ENCODE peak calls at places on chromosomes 4 and X, in six cellular contexts. One of them, this sample, is unnamed. For H3K4me1 and H3K9me3, the result is how much of the 10 kb centered on the place peaks cover.

GRCh38 chr4:113397114-113397701 is 347.8 kb downstream of the ANK2 start:
- DNase-seq in adipocyte: peak
- DNase-seq in ovary: peak
- DNase-seq in naive thymus-derived CD4-positive, alpha-beta T cell: no peak
- DNase-seq in PC-3: no peak
- DNase-seq in lung: no peak
- DNase-seq in this sample: no peak

GRCh38 chrX:12896935-12897334 is 9.5 kb upstream of the TLR8 start:
- DNase-seq in adipocyte: no peak
- DNase-seq in ovary: no peak
- DNase-seq in naive thymus-derived CD4-positive, alpha-beta T cell: no peak
- DNase-seq in PC-3: no peak
- DNase-seq in lung: no peak
- DNase-seq in this sample: no peak

GRCh38 chr4:172691552-172691951 is 477.1 kb upstream of the GALNT7 start:
- DNase-seq in adipocyte: no peak
- DNase-seq in ovary: no peak
- DNase-seq in naive thymus-derived CD4-positive, alpha-beta T cell: no peak
- DNase-seq in PC-3: no peak
- DNase-seq in lung: no peak
- DNase-seq in this sample: no peak

GRCh38 chr4:163556169-163556568 is 61.7 kb downstream of the TMA16 start:
- DNase-seq in adipocyte: no peak
- DNase-seq in ovary: no peak
- DNase-seq in naive thymus-derived CD4-positive, alpha-beta T cell: no peak
- DNase-seq in PC-3: peak
- DNase-seq in lung: no peak
- DNase-seq in this sample: peak

GRCh38 chrX:13131511-13132137 is 87.2 kb upstream of the FAM9C start:
- DNase-seq in adipocyte: no peak
- DNase-seq in ovary: no peak
- DNase-seq in naive thymus-derived CD4-positive, alpha-beta T cell: no peak
- DNase-seq in PC-3: no peak
- DNase-seq in lung: no peak
- DNase-seq in this sample: peak

GRCh38 chr4:15675363-15675762 is 6.3 kb upstream of the FAM200B start:
- DNase-seq in adipocyte: no peak
- DNase-seq in ovary: no peak
- DNase-seq in naive thymus-derived CD4-positive, alpha-beta T cell: no peak
- DNase-seq in PC-3: no peak
- DNase-seq in lung: no peak
- DNase-seq in this sample: no peak

GRCh38 chrX:31889028-31889427 is 817.2 kb upstream of the FTHL17 start:
- DNase-seq in adipocyte: no peak
- DNase-seq in ovary: no peak
- DNase-seq in naive thymus-derived CD4-positive, alpha-beta T cell: no peak
- DNase-seq in PC-3: no peak
- DNase-seq in lung: no peak
- DNase-seq in this sample: no peak

GRCh38 chr4:19809989-19810388 is 441.7 kb upstream of the SLIT2 start:
- DNase-seq in adipocyte: no peak
- DNase-seq in ovary: no peak
- DNase-seq in naive thymus-derived CD4-positive, alpha-beta T cell: no peak
- DNase-seq in PC-3: peak
- DNase-seq in lung: no peak
- DNase-seq in this sample: no peak

GRCh38 chr4:105765690-105766407 is 57.3 kb downstream of the GSTCD start:
- DNase-seq in adipocyte: peak
- DNase-seq in ovary: no peak
- DNase-seq in naive thymus-derived CD4-positive, alpha-beta T cell: no peak
- DNase-seq in PC-3: peak
- DNase-seq in lung: no peak
- DNase-seq in this sample: no peak

GRCh38 chr4:150098214-150098613 is 20.0 kb downstream of the DCLK2 start:
- DNase-seq in adipocyte: no peak
- DNase-seq in ovary: no peak
- DNase-seq in naive thymus-derived CD4-positive, alpha-beta T cell: no peak
- DNase-seq in PC-3: no peak
- DNase-seq in lung: no peak
- DNase-seq in this sample: no peak

GRCh38 chrX:10485331-10485730 is 135.1 kb downstream of the MID1 start:
- DNase-seq in adipocyte: peak
- DNase-seq in ovary: no peak
- DNase-seq in naive thymus-derived CD4-positive, alpha-beta T cell: no peak
- DNase-seq in PC-3: no peak
- DNase-seq in lung: no peak
- DNase-seq in this sample: no peak

GRCh38 chrX:119468930-119469635 is 839 bp downstream of the SLC25A5 start:
- DNase-seq in adipocyte: peak
- DNase-seq in ovary: peak
- DNase-seq in naive thymus-derived CD4-positive, alpha-beta T cell: peak
- DNase-seq in PC-3: peak
- DNase-seq in lung: peak
- DNase-seq in this sample: peak

GRCh38 chrX:131861088-131861787 is 161.9 kb upstream of the STK26 start:
- DNase-seq in adipocyte: no peak
- DNase-seq in ovary: no peak
- DNase-seq in naive thymus-derived CD4-positive, alpha-beta T cell: no peak
- DNase-seq in PC-3: no peak
- DNase-seq in lung: no peak
- DNase-seq in this sample: no peak

GRCh38 chrX:119654112-119654531 is 38.8 kb downstream of the SEPTIN6 start:
- DNase-seq in adipocyte: peak
- DNase-seq in ovary: peak
- DNase-seq in naive thymus-derived CD4-positive, alpha-beta T cell: peak
- DNase-seq in PC-3: no peak
- DNase-seq in lung: no peak
- DNase-seq in this sample: no peak

GRCh38 chrX:3160771-3161170 is 119.5 kb downstream of the ARSF start:
- DNase-seq in adipocyte: no peak
- DNase-seq in ovary: no peak
- DNase-seq in naive thymus-derived CD4-positive, alpha-beta T cell: no peak
- DNase-seq in PC-3: no peak
- DNase-seq in lung: no peak
- DNase-seq in this sample: peak

GRCh38 chr4:87243426-87244053 is 23.1 kb upstream of the KLHL8 start:
- DNase-seq in adipocyte: no peak
- DNase-seq in ovary: no peak
- DNase-seq in naive thymus-derived CD4-positive, alpha-beta T cell: no peak
- DNase-seq in PC-3: no peak
- DNase-seq in lung: no peak
- DNase-seq in this sample: no peak

GRCh38 chr4:1040344-1041146 is 29.1 kb downstream of the FGFRL1 start:
- DNase-seq in adipocyte: no peak
- DNase-seq in ovary: no peak
- DNase-seq in naive thymus-derived CD4-positive, alpha-beta T cell: no peak
- DNase-seq in PC-3: no peak
- DNase-seq in lung: no peak
- DNase-seq in this sample: no peak

GRCh38 chr4:1041936-1042330 is 30.5 kb downstream of the FGFRL1 start:
- DNase-seq in adipocyte: no peak
- DNase-seq in ovary: no peak
- DNase-seq in naive thymus-derived CD4-positive, alpha-beta T cell: no peak
- DNase-seq in PC-3: no peak
- DNase-seq in lung: no peak
- DNase-seq in this sample: no peak

GRCh38 chr4:1042352-1043025 is 31.1 kb downstream of the FGFRL1 start:
- DNase-seq in adipocyte: no peak
- DNase-seq in ovary: peak
- DNase-seq in naive thymus-derived CD4-positive, alpha-beta T cell: no peak
- DNase-seq in PC-3: no peak
- DNase-seq in lung: no peak
- DNase-seq in this sample: no peak

GRCh38 chr4:1039493-1040343 is 28.3 kb downstream of the FGFRL1 start:
- DNase-seq in adipocyte: peak
- DNase-seq in ovary: peak
- DNase-seq in naive thymus-derived CD4-positive, alpha-beta T cell: no peak
- DNase-seq in PC-3: peak
- DNase-seq in lung: no peak
- DNase-seq in this sample: peak

DNA sequence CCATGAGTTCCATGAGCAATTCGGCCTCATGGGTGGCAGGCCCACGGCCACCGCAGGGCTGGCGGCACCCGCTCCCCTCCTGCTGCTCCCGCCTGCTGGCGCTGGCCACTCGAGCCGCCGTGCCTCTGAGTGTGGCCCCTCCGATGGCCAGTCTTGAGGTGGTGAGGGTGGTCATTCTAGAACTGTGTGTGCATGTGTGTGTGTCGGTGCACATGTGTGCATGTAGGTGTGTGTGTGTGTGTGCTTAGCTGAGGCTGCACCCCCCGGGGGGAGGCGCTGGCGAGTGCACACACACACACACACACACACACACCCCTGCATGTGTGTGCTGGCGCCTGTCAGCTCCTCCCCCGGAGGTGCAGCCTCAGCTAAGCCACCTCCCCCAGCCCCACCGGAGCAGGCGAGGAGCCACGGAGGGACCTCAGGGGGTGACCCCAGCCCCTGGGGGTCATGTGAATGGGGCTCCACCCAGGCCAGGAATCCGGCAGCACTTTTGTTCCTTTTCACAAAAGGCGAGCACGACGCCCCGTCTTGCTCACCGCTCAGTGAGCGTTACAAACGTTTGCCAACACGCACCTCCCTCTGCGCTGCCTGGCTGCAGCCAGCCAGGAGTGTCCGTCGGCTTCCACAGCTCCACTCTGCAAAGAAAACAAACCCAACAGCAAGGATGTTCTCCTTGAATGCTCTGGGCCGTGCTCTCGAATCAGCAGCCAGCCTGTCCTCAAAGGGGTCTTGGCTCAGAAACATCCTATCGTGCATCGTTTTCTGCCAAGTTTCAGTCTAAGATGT is 29.9 kb downstream of the FGFRL1 start:
- DNase-seq in adipocyte: no peak
- DNase-seq in ovary: no peak
- DNase-seq in naive thymus-derived CD4-positive, alpha-beta T cell: no peak
- DNase-seq in PC-3: peak
- DNase-seq in lung: no peak
- DNase-seq in this sample: peak
- H3K4me3 ChIP-seq in adipocyte: peak
- H3K4me3 ChIP-seq in ovary: no peak
- H3K4me3 ChIP-seq in naive thymus-derived CD4-positive, alpha-beta T cell: no peak
- H3K4me3 ChIP-seq in PC-3: no peak
- H3K4me3 ChIP-seq in lung: no peak
- H3K4me3 ChIP-seq in this sample: no peak

GRCh38 chrX:19800821-19801220 is 86.6 kb downstream of the SH3KBP1 start:
- DNase-seq in adipocyte: no peak
- DNase-seq in ovary: no peak
- DNase-seq in naive thymus-derived CD4-positive, alpha-beta T cell: no peak
- DNase-seq in PC-3: no peak
- DNase-seq in lung: no peak
- DNase-seq in this sample: no peak
- H3K4me1 ChIP-seq in adipocyte: under half
- H3K4me1 ChIP-seq in ovary: under half
- H3K4me1 ChIP-seq in naive thymus-derived CD4-positive, alpha-beta T cell: under half
- H3K4me1 ChIP-seq in PC-3: under half
- H3K4me1 ChIP-seq in lung: under half
- H3K4me1 ChIP-seq in this sample: under half

GRCh38 chrX:153803211-153804099 is 9.0 kb downstream of the SSR4 start:
- DNase-seq in adipocyte: no peak
- DNase-seq in ovary: no peak
- DNase-seq in naive thymus-derived CD4-positive, alpha-beta T cell: no peak
- DNase-seq in PC-3: no peak
- DNase-seq in lung: no peak
- DNase-seq in this sample: no peak

GRCh38 chrX:153805436-153805835 is 11.0 kb downstream of the SSR4 start:
- DNase-seq in adipocyte: no peak
- DNase-seq in ovary: no peak
- DNase-seq in naive thymus-derived CD4-positive, alpha-beta T cell: no peak
- DNase-seq in PC-3: no peak
- DNase-seq in lung: no peak
- DNase-seq in this sample: no peak

GRCh38 chrX:153804100-153804595 is 9.7 kb downstream of the SSR4 start:
- DNase-seq in adipocyte: no peak
- DNase-seq in ovary: no peak
- DNase-seq in naive thymus-derived CD4-positive, alpha-beta T cell: no peak
- DNase-seq in PC-3: no peak
- DNase-seq in lung: no peak
- DNase-seq in this sample: no peak

GRCh38 chrX:153802513-153803045 is 8.1 kb downstream of the SSR4 start:
- DNase-seq in adipocyte: no peak
- DNase-seq in ovary: no peak
- DNase-seq in naive thymus-derived CD4-positive, alpha-beta T cell: no peak
- DNase-seq in PC-3: no peak
- DNase-seq in lung: no peak
- DNase-seq in this sample: peak

DNA sequence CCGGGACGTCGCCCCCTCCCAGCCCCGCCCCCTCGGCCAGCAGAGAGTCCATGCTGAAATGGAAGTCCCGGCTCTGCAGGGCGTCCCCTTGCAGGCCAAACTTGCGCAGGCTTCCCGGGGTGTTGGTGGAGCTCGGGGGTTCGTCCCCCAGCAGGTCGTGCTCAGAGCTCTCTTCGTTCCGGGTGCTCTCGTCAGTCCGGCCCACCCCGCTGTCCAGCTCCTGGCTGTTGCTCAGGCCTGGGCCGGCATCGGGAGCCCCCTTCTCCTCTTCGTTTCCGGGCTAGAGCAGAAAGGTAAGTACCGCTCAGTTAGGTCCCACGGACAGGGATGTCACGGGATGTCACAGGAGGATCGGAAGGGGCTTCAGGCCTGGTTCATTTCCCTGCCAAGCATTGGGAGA is 10.2 kb downstream of the SSR4 start:
- DNase-seq in adipocyte: no peak
- DNase-seq in ovary: no peak
- DNase-seq in naive thymus-derived CD4-positive, alpha-beta T cell: no peak
- DNase-seq in PC-3: no peak
- DNase-seq in lung: no peak
- DNase-seq in this sample: no peak
- H3K9me3 ChIP-seq in adipocyte: under half
- H3K9me3 ChIP-seq in ovary: under half
- H3K9me3 ChIP-seq in naive thymus-derived CD4-positive, alpha-beta T cell: under half
- H3K9me3 ChIP-seq in PC-3: under half
- H3K9me3 ChIP-seq in lung: under half
- H3K9me3 ChIP-seq in this sample: under half

DNA sequence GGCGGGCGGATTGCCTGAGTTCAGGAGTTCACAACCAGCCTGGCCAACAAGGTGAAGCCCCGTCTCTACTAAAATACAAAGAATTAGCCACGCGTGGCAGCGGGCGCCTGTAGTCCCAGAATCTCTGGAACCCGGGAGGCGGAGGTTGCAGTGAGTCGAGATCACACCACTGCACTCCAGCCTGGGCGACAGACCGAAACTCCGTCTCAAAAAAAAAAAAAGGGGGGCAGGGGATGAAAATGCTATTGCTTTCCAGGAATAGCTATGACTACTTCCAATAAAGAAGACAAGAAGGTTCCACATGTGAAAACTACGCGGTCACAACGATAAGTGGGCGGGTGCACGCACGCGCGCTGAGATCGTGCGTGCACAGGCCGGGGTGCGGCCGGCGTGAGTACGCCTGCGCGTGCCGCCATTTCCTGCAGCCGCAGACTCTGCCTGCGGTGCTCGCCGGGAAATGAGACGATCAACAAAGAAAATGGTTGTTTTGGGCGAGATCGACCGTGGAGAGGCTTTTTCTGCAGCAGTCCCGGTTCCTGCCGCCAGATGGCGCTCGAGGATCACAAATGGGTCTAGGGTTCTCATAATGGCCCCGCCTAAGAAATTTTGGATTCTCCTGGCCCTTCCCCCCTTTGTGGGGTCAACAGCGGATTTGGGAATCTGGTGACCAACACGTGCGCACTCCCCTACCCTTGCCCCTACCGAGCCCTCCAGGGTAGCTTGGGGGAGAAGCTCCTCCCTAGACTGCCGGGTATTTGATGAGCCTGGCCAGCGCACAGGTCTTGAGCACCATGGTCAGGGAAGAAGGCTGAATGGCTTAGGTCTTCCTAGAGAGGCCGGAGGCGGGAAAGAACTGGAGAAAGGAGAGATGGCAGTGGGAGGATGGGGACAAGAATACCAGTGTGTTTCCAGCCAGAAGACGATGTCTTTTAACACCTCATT is 35.1 kb downstream of the PNMA5 start:
- DNase-seq in adipocyte: peak
- DNase-seq in ovary: peak
- DNase-seq in naive thymus-derived CD4-positive, alpha-beta T cell: peak
- DNase-seq in PC-3: peak
- DNase-seq in lung: peak
- DNase-seq in this sample: peak
- H3K4me3 ChIP-seq in adipocyte: peak
- H3K4me3 ChIP-seq in ovary: peak
- H3K4me3 ChIP-seq in naive thymus-derived CD4-positive, alpha-beta T cell: peak
- H3K4me3 ChIP-seq in PC-3: no peak
- H3K4me3 ChIP-seq in lung: no peak
- H3K4me3 ChIP-seq in this sample: no peak